ENCODE peak calls at places on chromosomes 13 and 19, in eight cellular contexts. M is heart left ventricle, N is cardiac muscle cell, D is testis, Z is mesendoderm, A is left ventricle myocardium inferior, T is ovary, J is uterus. R is an unnamed sample.

GRCh38 chr13:113863511-113864302 is at the start of gene GAS6:
- DNase-seq in M (peak; percentile 82), N (peak; percentile 74), D (peak; percentile 77), Z (peak; percentile 40), A (peak; percentile 82), T (peak; percentile 82), J (peak; percentile 67), R (peak; percentile 83)

GRCh38 chr19:17244618-17245534 is 843 bp downstream of the NR2F6 start:
- DNase-seq in M (peak; percentile 69), N (no peak), D (no peak), Z (no peak), A (peak; percentile 51), T (peak; percentile 72), J (no peak), R (no peak)

GRCh38 chr13:79741006-79741405 is 260.1 kb downstream of the NDFIP2 start:
- DNase-seq in M (no peak), N (peak; percentile 78), D (peak; percentile 16), Z (peak; percentile 67), A (no peak), T (peak; percentile 53), J (no peak), R (no peak)

GRCh38 chr19:46020819-46021125 is 2.1 kb downstream of the PGLYRP1 start:
- DNase-seq in M (no peak), N (no peak), D (no peak), Z (no peak), A (no peak), T (no peak), J (no peak), R (peak; percentile 52)

GRCh38 chr13:41064493-41064892 is 3.2 kb downstream of the WBP4 start:
- DNase-seq in M (no peak), N (no peak), D (no peak), Z (no peak), A (no peak), T (no peak), J (no peak), R (no peak)

GRCh38 chr13:32988588-32989256 is 27.5 kb upstream of the KL start:
- DNase-seq in M (no peak), N (no peak), D (no peak), Z (no peak), A (no peak), T (no peak), J (no peak), R (no peak)

GRCh38 chr19:4430760-4431159 is 26.8 kb downstream of the UBXN6 start:
- DNase-seq in M (no peak), N (no peak), D (no peak), Z (no peak), A (no peak), T (no peak), J (no peak), R (no peak)

GRCh38 chr13:98214008-98214643 is 37.1 kb upstream of the RNF113B start:
- DNase-seq in M (no peak), N (no peak), D (peak; percentile 29), Z (no peak), A (no peak), T (peak; percentile 73), J (peak; percentile 56), R (no peak)

GRCh38 chr13:99953138-99953755 is 18.3 kb downstream of the ZIC5 start:
- DNase-seq in M (no peak), N (no peak), D (no peak), Z (no peak), A (no peak), T (no peak), J (no peak), R (no peak)

GRCh38 chr19:6521718-6522646 is 8.8 kb upstream of the TNFSF9 start:
- DNase-seq in M (no peak), N (no peak), D (no peak), Z (peak; percentile 28), A (no peak), T (no peak), J (no peak), R (no peak)

GRCh38 chr19:43463381-43464088 is 1.9 kb downstream of the LYPD3 start:
- DNase-seq in M (peak; percentile 97), N (peak; percentile 96), D (peak; percentile 97), Z (peak; percentile 98), A (peak; percentile 98), T (peak; percentile 98), J (peak; percentile 98), R (peak; percentile 98)

GRCh38 chr19:49017666-49018351 is 918 bp upstream of the LHB start:
- DNase-seq in M (peak; percentile 59), N (peak; percentile 71), D (peak; percentile 30), Z (peak; percentile 73), A (peak; percentile 36), T (peak; percentile 62), J (no peak), R (no peak)

GRCh38 chr19:48290341-48290922 is 20.6 kb downstream of the ZNF114 start:
- DNase-seq in M (no peak), N (peak; percentile 28), D (no peak), Z (peak; percentile 96), A (no peak), T (no peak), J (peak; percentile 28), R (no peak)

GRCh38 chr19:39166571-39167391 is 30.0 kb upstream of the NCCRP1 start:
- DNase-seq in M (peak; percentile 73), N (peak; percentile 73), D (peak; percentile 68), Z (no peak), A (peak; percentile 73), T (peak; percentile 76), J (peak; percentile 78), R (no peak)

GRCh38 chr13:94464771-94465170 is 14.7 kb downstream of the DCT start:
- DNase-seq in M (no peak), N (no peak), D (no peak), Z (peak; percentile 32), A (no peak), T (no peak), J (no peak), R (no peak)

GRCh38 chr19:46704379-46705076 is 12.4 kb downstream of the PRKD2 start:
- DNase-seq in M (peak; percentile 67), N (peak; percentile 72), D (peak; percentile 85), Z (peak; percentile 72), A (peak; percentile 78), T (peak; percentile 86), J (peak; percentile 73), R (no peak)

GRCh38 chr13:28636677-28637317 is 22.1 kb upstream of the POMP start:
- DNase-seq in M (no peak), N (peak; percentile 75), D (peak; percentile 67), Z (peak; percentile 87), A (no peak), T (peak; percentile 41), J (peak; percentile 28), R (peak; percentile 68)

GRCh38 chr19:3916033-3916432 is 16.8 kb upstream of the NMRK2 start:
- DNase-seq in M (no peak), N (no peak), D (no peak), Z (no peak), A (no peak), T (no peak), J (no peak), R (no peak)

GRCh38 chr19:2487780-2488330 is 11.9 kb downstream of the GADD45B start:
- DNase-seq in M (peak; percentile 49), N (no peak), D (no peak), Z (no peak), A (no peak), T (no peak), J (no peak), R (no peak)

GRCh38 chr19:36573948-36574726 is 1.0 kb upstream of the ZNF529 start:
- DNase-seq in M (no peak), N (peak; percentile 0), D (peak; percentile 31), Z (peak; percentile 14), A (no peak), T (no peak), J (no peak), R (no peak)

GRCh38 chr13:110377178-110378175 is 70.4 kb downstream of the COL4A2 start:
- DNase-seq in M (no peak), N (no peak), D (no peak), Z (no peak), A (no peak), T (no peak), J (peak; percentile 15), R (no peak)
- H3K4me1 ChIP-seq in M (peaks cover 79% of the 10 kb centered on the region), N (peaks cover 19% of the 10 kb centered on the region), D (peaks cover 4% of the 10 kb centered on the region), Z (peaks cover 8% of the 10 kb centered on the region), A (peaks cover 95% of the 10 kb centered on the region), T (peaks cover 31% of the 10 kb centered on the region), J (peaks cover 17% of the 10 kb centered on the region), R (peaks cover 79% of the 10 kb centered on the region)

GRCh38 chr19:15471639-15472101 is 7.3 kb upstream of the RASAL3 start:
- DNase-seq in M (no peak), N (no peak), D (no peak), Z (no peak), A (no peak), T (no peak), J (no peak), R (no peak)

GRCh38 chr19:15466851-15467733 is 2.7 kb upstream of the RASAL3 start:
- DNase-seq in M (no peak), N (no peak), D (no peak), Z (no peak), A (no peak), T (no peak), J (no peak), R (no peak)

GRCh38 chr19:15468675-15469512 is 4.5 kb upstream of the RASAL3 start:
- DNase-seq in M (no peak), N (no peak), D (no peak), Z (no peak), A (no peak), T (no peak), J (no peak), R (no peak)

GRCh38 chr19:15467734-15468214 is 3.4 kb upstream of the RASAL3 start:
- DNase-seq in M (no peak), N (no peak), D (no peak), Z (no peak), A (no peak), T (no peak), J (no peak), R (no peak)

GRCh38 chr19:15469513-15470297 is 5.4 kb upstream of the RASAL3 start:
- DNase-seq in M (no peak), N (no peak), D (no peak), Z (no peak), A (no peak), T (no peak), J (no peak), R (no peak)
- H3K4me3 ChIP-seq in M (peak overlapping the region; percentile 38), N (no peak overlapping the region), D (peak overlapping the region; percentile 31), Z (no peak overlapping the region), A (peak overlapping the region; percentile 55), T (no peak overlapping the region), J (peak overlapping the region; percentile 14), R (peak overlapping the region; percentile 56)

GRCh38 chr19:42273407-42274064 is 4.5 kb downstream of the CIC start:
- DNase-seq in M (no peak), N (no peak), D (no peak), Z (no peak), A (no peak), T (no peak), J (no peak), R (peak; percentile 59)
- H3K4me1 ChIP-seq in M (peaks cover 65% of the 10 kb centered on the region), N (peaks cover 19% of the 10 kb centered on the region), D (peaks cover 40% of the 10 kb centered on the region), Z (peaks cover 2% of the 10 kb centered on the region), A (peaks cover 73% of the 10 kb centered on the region), T (peaks cover 4% of the 10 kb centered on the region), J (peaks cover 5% of the 10 kb centered on the region), R (peaks cover 23% of the 10 kb centered on the region)

DNA sequence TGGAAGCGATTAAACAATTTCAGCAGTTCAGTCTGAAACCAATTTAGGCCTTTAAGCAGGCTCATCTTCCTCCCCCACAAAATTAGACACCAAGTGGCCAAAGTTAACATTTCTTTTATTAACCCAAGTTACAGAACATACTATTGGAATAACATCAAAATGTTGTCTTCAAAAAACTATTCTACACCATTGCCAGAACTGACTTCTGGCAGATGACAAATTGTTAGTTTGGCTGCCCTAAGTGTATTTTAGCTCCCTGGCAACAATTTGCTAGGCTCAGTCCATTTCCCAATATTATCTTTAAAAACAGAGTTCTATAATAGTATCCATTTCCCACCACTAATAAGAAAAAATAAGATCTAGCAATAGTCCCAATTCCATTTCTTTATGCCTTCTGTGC is 107.8 kb downstream of the SGCG start:
- DNase-seq in M (no peak), N (no peak), D (no peak), Z (no peak), A (no peak), T (no peak), J (no peak), R (no peak)
- H3K4me3 ChIP-seq in M (no peak overlapping the region), N (no peak overlapping the region), D (no peak overlapping the region), Z (no peak overlapping the region), A (no peak overlapping the region), T (no peak overlapping the region), J (no peak overlapping the region), R (no peak overlapping the region)

R was measured in ascending aorta.